ENCODE peak calls at places on chromosomes 7 and 10, in five cellular contexts. One of them, this sample, is unnamed. For H3K4me1, the result is how much of the 10 kb centered on the place peaks cover.

GRCh38 chr7:135486258-135486657 is 23.6 kb downstream of the CNOT4 start:
- DNase-seq in GM23338: no peak
- DNase-seq in HCT116: no peak
- DNase-seq in astrocyte: peak
- DNase-seq in neuronal stem cell: no peak
- DNase-seq in this sample: no peak

GRCh38 chr7:1846331-1847065 is 176.4 kb downstream of the ELFN1 start:
- DNase-seq in HCT116: no peak
- DNase-seq in astrocyte: no peak
- DNase-seq in neuronal stem cell: no peak
- DNase-seq in GM23338: no peak
- DNase-seq in this sample: no peak

GRCh38 chr10:97011397-97011796 is 174.4 kb downstream of the SLIT1 start:
- DNase-seq in neuronal stem cell: no peak
- DNase-seq in astrocyte: no peak
- DNase-seq in HCT116: no peak
- DNase-seq in GM23338: no peak
- DNase-seq in this sample: no peak

GRCh38 chr10:97764519-97764931 is 7.3 kb downstream of the SFRP5 start:
- DNase-seq in GM23338: no peak
- DNase-seq in neuronal stem cell: no peak
- DNase-seq in astrocyte: peak
- DNase-seq in HCT116: no peak
- DNase-seq in this sample: no peak

GRCh38 chr10:18332048-18332447 is 191.8 kb downstream of the CACNB2 start:
- DNase-seq in GM23338: no peak
- DNase-seq in astrocyte: no peak
- DNase-seq in neuronal stem cell: no peak
- DNase-seq in HCT116: no peak
- DNase-seq in this sample: no peak

GRCh38 chr7:134567368-134567767 is 18.5 kb downstream of the AKR1B15 start:
- DNase-seq in neuronal stem cell: no peak
- DNase-seq in HCT116: no peak
- DNase-seq in GM23338: no peak
- DNase-seq in astrocyte: peak
- DNase-seq in this sample: peak

GRCh38 chr7:15947749-15948148 is 261.3 kb upstream of the MEOX2 start:
- DNase-seq in neuronal stem cell: no peak
- DNase-seq in HCT116: no peak
- DNase-seq in GM23338: no peak
- DNase-seq in astrocyte: no peak
- DNase-seq in this sample: no peak

GRCh38 chr7:138468244-138469123 is 8.4 kb downstream of the TRIM24 start:
- DNase-seq in GM23338: no peak
- DNase-seq in neuronal stem cell: no peak
- DNase-seq in HCT116: no peak
- DNase-seq in astrocyte: no peak
- DNase-seq in this sample: no peak

GRCh38 chr10:12605580-12606405 is 256.4 kb downstream of the CAMK1D start:
- DNase-seq in GM23338: no peak
- DNase-seq in HCT116: no peak
- DNase-seq in neuronal stem cell: no peak
- DNase-seq in astrocyte: peak
- DNase-seq in this sample: peak

GRCh38 chr7:74475987-74476350 is 22.3 kb downstream of the GTF2IRD1 start:
- DNase-seq in GM23338: no peak
- DNase-seq in neuronal stem cell: no peak
- DNase-seq in HCT116: no peak
- DNase-seq in astrocyte: no peak
- DNase-seq in this sample: no peak

GRCh38 chr7:65251851-65252620 is 121.6 kb upstream of the ZNF92 start:
- DNase-seq in neuronal stem cell: peak
- DNase-seq in HCT116: peak
- DNase-seq in GM23338: peak
- DNase-seq in astrocyte: peak
- DNase-seq in this sample: peak

GRCh38 chr10:19652750-19653149 is 163.5 kb upstream of the PLXDC2 start:
- DNase-seq in GM23338: no peak
- DNase-seq in astrocyte: no peak
- DNase-seq in HCT116: no peak
- DNase-seq in neuronal stem cell: no peak
- DNase-seq in this sample: no peak

GRCh38 chr7:48962821-48963505 is 38.6 kb downstream of the CDC14C start:
- DNase-seq in HCT116: no peak
- DNase-seq in neuronal stem cell: no peak
- DNase-seq in astrocyte: peak
- DNase-seq in GM23338: no peak
- DNase-seq in this sample: no peak

GRCh38 chr7:105389090-105389650 is 449 bp upstream of the SRPK2 start:
- DNase-seq in astrocyte: peak
- DNase-seq in GM23338: peak
- DNase-seq in HCT116: peak
- DNase-seq in neuronal stem cell: peak
- DNase-seq in this sample: peak

GRCh38 chr10:119997429-119997828 is 104.9 kb downstream of the SEC23IP start:
- DNase-seq in neuronal stem cell: no peak
- DNase-seq in HCT116: no peak
- DNase-seq in GM23338: no peak
- DNase-seq in astrocyte: no peak
- DNase-seq in this sample: peak

GRCh38 chr10:125455855-125456254 is 227.1 kb downstream of the TEX36 start:
- DNase-seq in GM23338: no peak
- DNase-seq in HCT116: no peak
- DNase-seq in astrocyte: no peak
- DNase-seq in neuronal stem cell: no peak
- DNase-seq in this sample: no peak

GRCh38 chr7:157872447-157872846 is 535.6 kb downstream of the DNAJB6 start:
- DNase-seq in neuronal stem cell: no peak
- DNase-seq in GM23338: no peak
- DNase-seq in HCT116: no peak
- DNase-seq in astrocyte: no peak
- DNase-seq in this sample: no peak

GRCh38 chr7:148383651-148384050 is 206.9 kb upstream of the C7orf33 start:
- DNase-seq in neuronal stem cell: no peak
- DNase-seq in GM23338: no peak
- DNase-seq in HCT116: no peak
- DNase-seq in astrocyte: no peak
- DNase-seq in this sample: no peak

GRCh38 chr10:9807848-9808247 is 1209.8 kb upstream of the CELF2 start:
- DNase-seq in astrocyte: no peak
- DNase-seq in neuronal stem cell: no peak
- DNase-seq in HCT116: no peak
- DNase-seq in GM23338: no peak
- DNase-seq in this sample: no peak

GRCh38 chr10:99870051-99870730 is 87.8 kb downstream of the ABCC2 start:
- DNase-seq in GM23338: no peak
- DNase-seq in HCT116: no peak
- DNase-seq in astrocyte: peak
- DNase-seq in neuronal stem cell: no peak
- DNase-seq in this sample: no peak

GRCh38 chr10:93028881-93029280 is 31.7 kb upstream of the CYP26C1 start:
- DNase-seq in HCT116: peak
- DNase-seq in neuronal stem cell: no peak
- DNase-seq in astrocyte: peak
- DNase-seq in GM23338: no peak
- DNase-seq in this sample: peak

GRCh38 chr7:30924624-30925023 is 13.0 kb downstream of the AQP1 start:
- DNase-seq in HCT116: no peak
- DNase-seq in astrocyte: no peak
- DNase-seq in neuronal stem cell: no peak
- DNase-seq in GM23338: no peak
- DNase-seq in this sample: no peak

GRCh38 chr10:73209705-73210104 is 37.4 kb downstream of the DNAJC9 start:
- DNase-seq in HCT116: no peak
- DNase-seq in neuronal stem cell: no peak
- DNase-seq in astrocyte: peak
- DNase-seq in GM23338: no peak
- DNase-seq in this sample: peak

GRCh38 chr10:111018021-111018420 is 58.8 kb upstream of the ADRA2A start:
- DNase-seq in GM23338: no peak
- DNase-seq in HCT116: no peak
- DNase-seq in neuronal stem cell: no peak
- DNase-seq in astrocyte: peak
- DNase-seq in this sample: no peak

GRCh38 chr10:74460812-74461211 is 309.8 kb downstream of the ADK start:
- DNase-seq in astrocyte: peak
- DNase-seq in HCT116: no peak
- DNase-seq in neuronal stem cell: no peak
- DNase-seq in GM23338: no peak
- DNase-seq in this sample: no peak

GRCh38 chr10:18351426-18351825 is 211.2 kb downstream of the CACNB2 start:
- DNase-seq in GM23338: no peak
- DNase-seq in astrocyte: no peak
- DNase-seq in neuronal stem cell: no peak
- DNase-seq in HCT116: no peak
- DNase-seq in this sample: no peak

GRCh38 chr10:59698326-59698725 is 11.3 kb downstream of the SLC16A9 start:
- DNase-seq in neuronal stem cell: no peak
- DNase-seq in HCT116: no peak
- DNase-seq in GM23338: no peak
- DNase-seq in astrocyte: no peak
- DNase-seq in this sample: no peak

GRCh38 chr7:30900053-30900452 is 11.6 kb upstream of the AQP1 start:
- DNase-seq in HCT116: no peak
- DNase-seq in GM23338: no peak
- DNase-seq in neuronal stem cell: no peak
- DNase-seq in astrocyte: no peak
- DNase-seq in this sample: no peak

GRCh38 chr10:14649739-14650138 is 125.0 kb downstream of the FAM107B start:
- DNase-seq in HCT116: no peak
- DNase-seq in neuronal stem cell: no peak
- DNase-seq in GM23338: no peak
- DNase-seq in astrocyte: no peak
- DNase-seq in this sample: no peak

GRCh38 chr10:84824525-84824924 is 496.1 kb downstream of the CCSER2 start:
- DNase-seq in GM23338: no peak
- DNase-seq in HCT116: no peak
- DNase-seq in astrocyte: no peak
- DNase-seq in neuronal stem cell: no peak
- DNase-seq in this sample: no peak

GRCh38 chr10:89479255-89479654 is 56.1 kb downstream of the SLC16A12 start:
- DNase-seq in GM23338: no peak
- DNase-seq in astrocyte: no peak
- DNase-seq in neuronal stem cell: no peak
- DNase-seq in HCT116: no peak
- DNase-seq in this sample: no peak

DNA sequence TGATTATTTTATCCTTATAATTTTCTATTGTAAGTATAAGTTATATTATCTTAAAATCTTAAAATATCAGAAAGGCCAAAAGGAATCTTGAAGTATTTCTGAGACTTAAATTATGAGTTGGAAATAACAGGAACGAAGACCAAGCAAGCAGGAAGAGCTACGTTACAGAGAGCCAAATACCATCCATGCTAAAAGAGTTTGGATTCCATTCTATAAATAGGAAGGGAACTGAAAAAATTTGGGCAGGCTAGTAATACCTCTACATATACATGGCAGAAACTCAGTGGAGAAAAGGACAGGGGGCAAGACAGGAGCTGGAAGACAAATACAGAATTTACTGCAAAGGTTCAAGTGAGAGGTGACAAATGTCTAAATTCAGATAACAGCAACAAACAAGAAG is 16.7 kb downstream of the ITGB1 start:
- DNase-seq in HCT116: no peak
- DNase-seq in astrocyte: no peak
- DNase-seq in neuronal stem cell: no peak
- DNase-seq in GM23338: no peak
- DNase-seq in this sample: no peak
- H3K4me1 ChIP-seq in HCT116: under half
- H3K4me1 ChIP-seq in astrocyte: half or more
- H3K4me1 ChIP-seq in neuronal stem cell: under half
- H3K4me1 ChIP-seq in GM23338: half or more
- H3K4me1 ChIP-seq in this sample: half or more

DNA sequence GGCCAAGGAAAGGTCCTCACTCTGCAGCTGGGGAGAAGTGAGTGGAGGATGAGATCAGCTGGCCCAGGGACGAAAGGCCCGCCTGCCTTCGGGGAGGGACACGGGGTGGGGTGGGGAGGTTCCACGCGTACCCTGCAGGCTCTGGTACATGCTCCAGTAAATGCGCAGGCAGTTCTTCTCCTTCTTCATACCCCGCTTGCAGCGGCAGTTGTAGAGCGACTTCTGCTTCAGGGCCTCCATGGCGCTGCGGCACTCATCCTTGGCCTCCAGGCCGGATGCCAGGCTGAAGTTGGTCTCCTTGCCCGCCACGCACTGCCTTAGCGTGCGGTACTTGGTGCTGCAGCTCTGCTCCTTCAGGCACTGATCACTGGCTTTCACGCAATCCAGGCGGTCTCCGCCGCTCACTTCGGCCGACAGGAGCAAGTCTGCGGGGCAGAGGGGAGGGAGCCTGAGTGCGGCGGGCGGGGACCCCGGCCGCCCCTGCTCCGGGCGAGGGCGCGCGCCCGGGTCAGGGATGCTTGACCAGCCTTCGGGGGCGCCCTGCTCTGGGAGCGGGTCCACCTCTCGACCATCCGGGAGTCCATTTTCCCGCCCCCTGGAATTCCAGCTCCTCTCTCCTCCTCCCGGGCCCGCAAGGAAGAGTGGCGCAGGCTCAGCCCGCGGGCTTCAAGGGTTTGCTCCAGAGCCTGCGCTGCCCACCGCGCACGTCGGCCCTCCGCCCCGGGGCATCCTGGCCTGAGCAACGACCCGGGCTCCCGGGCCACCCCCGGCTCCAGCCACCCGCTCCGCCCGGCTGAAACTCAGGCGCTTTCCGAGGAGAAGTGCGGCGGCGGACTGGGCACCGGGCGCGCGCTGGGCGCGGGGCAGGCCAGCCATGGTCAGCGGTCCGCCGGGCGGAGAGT is 2.1 kb downstream of the GFRA1 start:
- DNase-seq in astrocyte: no peak
- DNase-seq in neuronal stem cell: peak
- DNase-seq in GM23338: peak
- DNase-seq in HCT116: no peak
- DNase-seq in this sample: no peak
- H2AFZ ChIP-seq in astrocyte: peak
- H2AFZ ChIP-seq in neuronal stem cell: peak
- H2AFZ ChIP-seq in GM23338: peak
- H2AFZ ChIP-seq in HCT116: no peak
- H2AFZ ChIP-seq in this sample: no peak

DNA sequence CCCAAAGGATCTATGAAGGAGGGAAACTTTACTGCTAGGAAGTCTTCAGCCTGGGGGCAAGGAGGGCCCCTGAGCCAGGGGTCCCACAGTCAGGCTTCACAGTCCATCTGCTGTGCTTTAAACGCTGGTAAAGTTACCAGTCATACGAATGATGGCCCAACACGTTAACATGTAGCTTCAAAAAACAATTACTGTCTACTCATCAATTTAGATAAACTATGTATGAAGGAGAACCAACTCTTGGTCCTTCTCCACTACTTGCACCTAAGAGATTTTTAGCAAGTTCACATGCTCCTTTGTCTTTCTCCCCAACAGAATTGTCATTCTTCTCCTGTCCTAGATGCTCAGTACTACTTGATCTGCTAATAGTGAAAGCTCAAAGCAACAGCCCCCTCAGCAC is 16.6 kb downstream of the JCAD start:
- DNase-seq in GM23338: no peak
- DNase-seq in neuronal stem cell: no peak
- DNase-seq in HCT116: no peak
- DNase-seq in astrocyte: no peak
- DNase-seq in this sample: no peak
- H3K4me1 ChIP-seq in GM23338: under half
- H3K4me1 ChIP-seq in neuronal stem cell: under half
- H3K4me1 ChIP-seq in HCT116: under half
- H3K4me1 ChIP-seq in astrocyte: under half
- H3K4me1 ChIP-seq in this sample: under half

GRCh38 chr10:101284171-101285092 is 55.2 kb upstream of the LBX1 start:
- DNase-seq in GM23338: peak
- DNase-seq in astrocyte: no peak
- DNase-seq in HCT116: no peak
- DNase-seq in neuronal stem cell: no peak
- DNase-seq in this sample: no peak
- H2AFZ ChIP-seq in GM23338: peak
- H2AFZ ChIP-seq in astrocyte: no peak
- H2AFZ ChIP-seq in HCT116: no peak
- H2AFZ ChIP-seq in neuronal stem cell: peak
- H2AFZ ChIP-seq in this sample: no peak

This sample was measured in mammary epithelial cell.